ENCODE peak calls at places on chromosomes 2 and 18, in five cellular contexts. One of them, this sample, is unnamed.

GRCh38 chr2:138267161-138267901 is 234.2 kb upstream of the SPOPL start:
- DNase-seq in right cardiac atrium: no peak
- DNase-seq in CD8-positive, alpha-beta memory T cell: no peak
- DNase-seq in AG04450: peak; percentile 49
- DNase-seq in GM12865: peak; percentile 52
- DNase-seq in this sample: no peak

GRCh38 chr2:101759162-101759561 is 61.7 kb downstream of the MAP4K4 start:
- DNase-seq in right cardiac atrium: peak; percentile 48
- DNase-seq in CD8-positive, alpha-beta memory T cell: no peak
- DNase-seq in AG04450: peak; percentile 82
- DNase-seq in GM12865: no peak
- DNase-seq in this sample: no peak

GRCh38 chr2:24613154-24613814 is 122.2 kb downstream of the NCOA1 start:
- DNase-seq in right cardiac atrium: no peak
- DNase-seq in CD8-positive, alpha-beta memory T cell: peak; percentile 52
- DNase-seq in AG04450: peak; percentile 27
- DNase-seq in GM12865: peak; percentile 77
- DNase-seq in this sample: peak; percentile 72

GRCh38 chr2:26018184-26018716 is 15.6 kb upstream of the RAB10 start:
- DNase-seq in right cardiac atrium: peak; percentile 81
- DNase-seq in CD8-positive, alpha-beta memory T cell: no peak
- DNase-seq in AG04450: peak; percentile 59
- DNase-seq in GM12865: no peak
- DNase-seq in this sample: no peak

GRCh38 chr2:238099709-238100048 is 461 bp upstream of the ESPNL start:
- DNase-seq in right cardiac atrium: no peak
- DNase-seq in CD8-positive, alpha-beta memory T cell: no peak
- DNase-seq in AG04450: no peak
- DNase-seq in GM12865: no peak
- DNase-seq in this sample: no peak

GRCh38 chr2:156892449-156893335 is 364.8 kb upstream of the GALNT5 start:
- DNase-seq in right cardiac atrium: no peak
- DNase-seq in CD8-positive, alpha-beta memory T cell: no peak
- DNase-seq in AG04450: no peak
- DNase-seq in GM12865: peak; percentile 52
- DNase-seq in this sample: peak; percentile 15

GRCh38 chr2:211982162-211982561 is 556.4 kb downstream of the ERBB4 start:
- DNase-seq in right cardiac atrium: no peak
- DNase-seq in CD8-positive, alpha-beta memory T cell: no peak
- DNase-seq in AG04450: no peak
- DNase-seq in GM12865: no peak
- DNase-seq in this sample: no peak

GRCh38 chr18:21740474-21740723 is 193 bp upstream of the MIB1 start:
- DNase-seq in right cardiac atrium: no peak
- DNase-seq in CD8-positive, alpha-beta memory T cell: no peak
- DNase-seq in AG04450: no peak
- DNase-seq in GM12865: peak; percentile 97
- DNase-seq in this sample: peak; percentile 98

GRCh38 chr2:196702641-196703040 is 63.1 kb downstream of the CCDC150 start:
- DNase-seq in right cardiac atrium: no peak
- DNase-seq in CD8-positive, alpha-beta memory T cell: no peak
- DNase-seq in AG04450: peak; percentile 53
- DNase-seq in GM12865: no peak
- DNase-seq in this sample: no peak

GRCh38 chr2:216548901-216549321 is 50.3 kb downstream of the RPL37A start:
- DNase-seq in right cardiac atrium: peak; percentile 83
- DNase-seq in CD8-positive, alpha-beta memory T cell: no peak
- DNase-seq in AG04450: no peak
- DNase-seq in GM12865: no peak
- DNase-seq in this sample: no peak

GRCh38 chr18:48152549-48152948 is 222.1 kb upstream of the SMAD2 start:
- DNase-seq in right cardiac atrium: no peak
- DNase-seq in CD8-positive, alpha-beta memory T cell: no peak
- DNase-seq in AG04450: no peak
- DNase-seq in GM12865: no peak
- DNase-seq in this sample: no peak

GRCh38 chr2:119005081-119005480 is 63.1 kb downstream of the MARCO start:
- DNase-seq in right cardiac atrium: no peak
- DNase-seq in CD8-positive, alpha-beta memory T cell: no peak
- DNase-seq in AG04450: no peak
- DNase-seq in GM12865: no peak
- DNase-seq in this sample: no peak

GRCh38 chr2:128366746-128367511 is 48.3 kb upstream of the HS6ST1 start:
- DNase-seq in right cardiac atrium: no peak
- DNase-seq in CD8-positive, alpha-beta memory T cell: peak; percentile 4
- DNase-seq in AG04450: no peak
- DNase-seq in GM12865: no peak
- DNase-seq in this sample: no peak

GRCh38 chr2:68196120-68196716 is 38.5 kb downstream of the PNO1 start:
- DNase-seq in right cardiac atrium: no peak
- DNase-seq in CD8-positive, alpha-beta memory T cell: peak; percentile 69
- DNase-seq in AG04450: no peak
- DNase-seq in GM12865: no peak
- DNase-seq in this sample: peak; percentile 66

GRCh38 chr2:202311823-202312388 is 46.3 kb downstream of the NOP58 start:
- DNase-seq in right cardiac atrium: no peak
- DNase-seq in CD8-positive, alpha-beta memory T cell: no peak
- DNase-seq in AG04450: no peak
- DNase-seq in GM12865: no peak
- DNase-seq in this sample: no peak

GRCh38 chr2:73870084-73870483 is 22.7 kb upstream of the ACTG2 start:
- DNase-seq in right cardiac atrium: peak; percentile 54
- DNase-seq in CD8-positive, alpha-beta memory T cell: no peak
- DNase-seq in AG04450: peak; percentile 94
- DNase-seq in GM12865: no peak
- DNase-seq in this sample: no peak

GRCh38 chr2:231321556-231322334 is 73.8 kb upstream of the B3GNT7 start:
- DNase-seq in right cardiac atrium: peak; percentile 85
- DNase-seq in CD8-positive, alpha-beta memory T cell: no peak
- DNase-seq in AG04450: no peak
- DNase-seq in GM12865: no peak
- DNase-seq in this sample: no peak

GRCh38 chr2:42906557-42907380 is 114.4 kb upstream of the HAAO start:
- DNase-seq in right cardiac atrium: peak; percentile 93
- DNase-seq in CD8-positive, alpha-beta memory T cell: no peak
- DNase-seq in AG04450: no peak
- DNase-seq in GM12865: peak; percentile 12
- DNase-seq in this sample: no peak

GRCh38 chr2:226984461-226985226 is 148.8 kb downstream of the RHBDD1 start:
- DNase-seq in right cardiac atrium: no peak
- DNase-seq in CD8-positive, alpha-beta memory T cell: no peak
- DNase-seq in AG04450: no peak
- DNase-seq in GM12865: peak; percentile 79
- DNase-seq in this sample: peak; percentile 83

GRCh38 chr18:28494151-28494550 is 317.2 kb upstream of the CDH2 start:
- DNase-seq in right cardiac atrium: no peak
- DNase-seq in CD8-positive, alpha-beta memory T cell: no peak
- DNase-seq in AG04450: no peak
- DNase-seq in GM12865: no peak
- DNase-seq in this sample: no peak

GRCh38 chr18:75473316-75473715 is 45.8 kb upstream of the SMIM21 start:
- DNase-seq in right cardiac atrium: no peak
- DNase-seq in CD8-positive, alpha-beta memory T cell: no peak
- DNase-seq in AG04450: no peak
- DNase-seq in GM12865: no peak
- DNase-seq in this sample: no peak

GRCh38 chr2:62458206-62459035 is 47.6 kb downstream of the TMEM17 start:
- DNase-seq in right cardiac atrium: peak; percentile 77
- DNase-seq in CD8-positive, alpha-beta memory T cell: no peak
- DNase-seq in AG04450: no peak
- DNase-seq in GM12865: no peak
- DNase-seq in this sample: no peak

GRCh38 chr18:47737956-47738355 is 192.5 kb downstream of the SMAD2 start:
- DNase-seq in right cardiac atrium: no peak
- DNase-seq in CD8-positive, alpha-beta memory T cell: no peak
- DNase-seq in AG04450: no peak
- DNase-seq in GM12865: no peak
- DNase-seq in this sample: no peak

GRCh38 chr2:190819835-190820234 is 60.8 kb upstream of the GLS start:
- DNase-seq in right cardiac atrium: no peak
- DNase-seq in CD8-positive, alpha-beta memory T cell: no peak
- DNase-seq in AG04450: peak; percentile 43
- DNase-seq in GM12865: no peak
- DNase-seq in this sample: no peak
- H3K4me3 ChIP-seq in right cardiac atrium: no peak overlapping the region
- H3K4me3 ChIP-seq in CD8-positive, alpha-beta memory T cell: no peak overlapping the region
- H3K4me3 ChIP-seq in AG04450: no peak overlapping the region
- H3K4me3 ChIP-seq in GM12865: no peak overlapping the region
- H3K4me3 ChIP-seq in this sample: no peak overlapping the region

GRCh38 chr2:29113027-29113686 is 2.1 kb upstream of the CLIP4 start:
- DNase-seq in right cardiac atrium: no peak
- DNase-seq in CD8-positive, alpha-beta memory T cell: no peak
- DNase-seq in AG04450: no peak
- DNase-seq in GM12865: no peak
- DNase-seq in this sample: no peak

GRCh38 chr2:29113891-29114321 is 1.3 kb upstream of the CLIP4 start:
- DNase-seq in right cardiac atrium: peak; percentile 79
- DNase-seq in CD8-positive, alpha-beta memory T cell: no peak
- DNase-seq in AG04450: no peak
- DNase-seq in GM12865: peak; percentile 77
- DNase-seq in this sample: no peak

GRCh38 chr2:29114841-29115609 is at the start of gene CLIP4:
- DNase-seq in right cardiac atrium: peak; percentile 85
- DNase-seq in CD8-positive, alpha-beta memory T cell: peak; percentile 83
- DNase-seq in AG04450: no peak
- DNase-seq in GM12865: peak; percentile 70
- DNase-seq in this sample: no peak

GRCh38 chr2:29115797-29116781 is 874 bp downstream of the CLIP4 start:
- DNase-seq in right cardiac atrium: peak; percentile 77
- DNase-seq in CD8-positive, alpha-beta memory T cell: peak; percentile 84
- DNase-seq in AG04450: peak; percentile 72
- DNase-seq in GM12865: peak; percentile 89
- DNase-seq in this sample: no peak

GRCh38 chr2:29114514-29114840 is 738 bp upstream of the CLIP4 start:
- DNase-seq in right cardiac atrium: no peak
- DNase-seq in CD8-positive, alpha-beta memory T cell: no peak
- DNase-seq in AG04450: no peak
- DNase-seq in GM12865: peak; percentile 5
- DNase-seq in this sample: no peak
- H3K4me3 ChIP-seq in right cardiac atrium: no peak overlapping the region
- H3K4me3 ChIP-seq in CD8-positive, alpha-beta memory T cell: peak overlapping the region; percentile 50
- H3K4me3 ChIP-seq in AG04450: no peak overlapping the region
- H3K4me3 ChIP-seq in GM12865: peak overlapping the region; percentile 55
- H3K4me3 ChIP-seq in this sample: no peak overlapping the region

GRCh38 chr18:7116001-7116831 is 1.4 kb downstream of the LAMA1 start:
- DNase-seq in right cardiac atrium: no peak
- DNase-seq in CD8-positive, alpha-beta memory T cell: no peak
- DNase-seq in AG04450: no peak
- DNase-seq in GM12865: no peak
- DNase-seq in this sample: no peak
- H3K4me3 ChIP-seq in right cardiac atrium: peak overlapping the region; percentile 21
- H3K4me3 ChIP-seq in CD8-positive, alpha-beta memory T cell: no peak overlapping the region
- H3K4me3 ChIP-seq in AG04450: peak overlapping the region; percentile 66
- H3K4me3 ChIP-seq in GM12865: no peak overlapping the region
- H3K4me3 ChIP-seq in this sample: no peak overlapping the region

GRCh38 chr18:55401638-55402191 is 186.3 kb downstream of the TCF4 start:
- DNase-seq in right cardiac atrium: peak; percentile 48
- DNase-seq in CD8-positive, alpha-beta memory T cell: no peak
- DNase-seq in AG04450: peak; percentile 49
- DNase-seq in GM12865: no peak
- DNase-seq in this sample: no peak

GRCh38 chr18:55403555-55403954 is 184.4 kb downstream of the TCF4 start:
- DNase-seq in right cardiac atrium: no peak
- DNase-seq in CD8-positive, alpha-beta memory T cell: no peak
- DNase-seq in AG04450: no peak
- DNase-seq in GM12865: no peak
- DNase-seq in this sample: no peak

GRCh38 chr18:55404136-55404810 is 183.7 kb downstream of the TCF4 start:
- DNase-seq in right cardiac atrium: no peak
- DNase-seq in CD8-positive, alpha-beta memory T cell: no peak
- DNase-seq in AG04450: no peak
- DNase-seq in GM12865: no peak
- DNase-seq in this sample: no peak

GRCh38 chr18:55401275-55401620 is 186.7 kb downstream of the TCF4 start:
- DNase-seq in right cardiac atrium: no peak
- DNase-seq in CD8-positive, alpha-beta memory T cell: no peak
- DNase-seq in AG04450: no peak
- DNase-seq in GM12865: no peak
- DNase-seq in this sample: no peak

GRCh38 chr18:55402731-55403405 is 185.1 kb downstream of the TCF4 start:
- DNase-seq in right cardiac atrium: no peak
- DNase-seq in CD8-positive, alpha-beta memory T cell: no peak
- DNase-seq in AG04450: no peak
- DNase-seq in GM12865: no peak
- DNase-seq in this sample: no peak
- H3K4me3 ChIP-seq in right cardiac atrium: peak overlapping the region; percentile 55
- H3K4me3 ChIP-seq in CD8-positive, alpha-beta memory T cell: no peak overlapping the region
- H3K4me3 ChIP-seq in AG04450: peak overlapping the region; percentile 14
- H3K4me3 ChIP-seq in GM12865: no peak overlapping the region
- H3K4me3 ChIP-seq in this sample: no peak overlapping the region

GRCh38 chr2:199348871-199349270 is 108.9 kb downstream of the SATB2 start:
- DNase-seq in right cardiac atrium: no peak
- DNase-seq in CD8-positive, alpha-beta memory T cell: no peak
- DNase-seq in AG04450: no peak
- DNase-seq in GM12865: no peak
- DNase-seq in this sample: no peak
- H3K4me3 ChIP-seq in right cardiac atrium: no peak overlapping the region
- H3K4me3 ChIP-seq in CD8-positive, alpha-beta memory T cell: no peak overlapping the region
- H3K4me3 ChIP-seq in AG04450: no peak overlapping the region
- H3K4me3 ChIP-seq in GM12865: no peak overlapping the region
- H3K4me3 ChIP-seq in this sample: no peak overlapping the region